ENCODE peak calls at places on chromosomes 11 and 22, in five cellular contexts. F is cerebellar cortex; A is HuH-7.5; N is NCI-H345; R is activated naive CD4-positive, alpha-beta T cell treated with anti-CD3 and anti-CD28 coated beads, Interleukin-2, amount 10 ng/mL, durations not matched to agents 7 days and 5 days. T is an unnamed sample.

GRCh38 chr22:46058591-46059519 is 81.9 kb upstream of the WNT7B start:
- DNase-seq in F (no peak), A (no peak), N (no peak), R (no peak), T (no peak)

GRCh38 chr22:50507991-50508884 is at the start of gene NCAPH2:
- DNase-seq in F (peak; percentile 96), A (peak; percentile 99), N (peak; percentile 93), R (peak; percentile 97), T (peak; percentile 85)

GRCh38 chr22:50699754-50700386 is 27.2 kb downstream of the SHANK3 start:
- DNase-seq in F (no peak), A (peak; percentile 72), N (no peak), R (peak; percentile 15), T (no peak)

GRCh38 chr22:43823353-43823908 is 11.3 kb upstream of the EFCAB6 start:
- DNase-seq in F (no peak), A (no peak), N (peak; percentile 36), R (no peak), T (peak; percentile 68)

GRCh38 chr11:27722945-27723344 is 22.7 kb upstream of the BDNF start:
- DNase-seq in F (peak; percentile 60), A (no peak), N (peak; percentile 12), R (no peak), T (no peak)

GRCh38 chr11:70669281-70669680 is 271.0 kb downstream of the CTTN start:
- DNase-seq in F (no peak), A (no peak), N (no peak), R (no peak), T (no peak)

GRCh38 chr22:44386386-44387035 is 73.8 kb upstream of the SHISAL1 start:
- DNase-seq in F (no peak), A (no peak), N (no peak), R (peak; percentile 13), T (no peak)

GRCh38 chr11:7651140-7651551 is 22.2 kb downstream of the CYB5R2 start:
- DNase-seq in F (no peak), A (no peak), N (no peak), R (no peak), T (no peak)

GRCh38 chr11:72631806-72632731 is 42.2 kb downstream of the PDE2A start:
- DNase-seq in F (peak; percentile 16), A (no peak), N (no peak), R (no peak), T (no peak)

T was measured in A549.